ENCODE peak calls at places on chromosomes 4 and X, in nine cellular contexts. R is H54, W is choroid plexus epithelial cell, B is iris pigment epithelial cell, V is transverse colon, L is hippocampal formation, A is GM12865, I is NCI-H2171, H is neural progenitor cell. P is an unnamed sample.

GRCh38 chrX:23390979-23391378 is 56.3 kb downstream of the PTCHD1 start:
- DNase-seq in V (no peak), A (no peak), I (no peak), B (no peak), H (no peak), R (no peak), L (no peak), W (no peak), P (no peak)

GRCh38 chrX:150844016-150844415 is 54.5 kb downstream of the CD99L2 start:
- DNase-seq in L (no peak), V (no peak), I (no peak), R (no peak), B (no peak), W (no peak), H (no peak), A (no peak), P (no peak)

GRCh38 chrX:149045645-149046210 is 459.4 kb downstream of the IDS start:
- DNase-seq in A (no peak), I (no peak), R (no peak), V (no peak), B (no peak), L (no peak), W (no peak), H (no peak), P (no peak)

GRCh38 chr4:170089274-170089742 is 448 bp downstream of the AADAT start:
- DNase-seq in B (peak), W (peak), I (peak), H (peak), A (no peak), V (peak), R (no peak), L (peak), P (no peak)

GRCh38 chr4:143482753-143483362 is 30.6 kb upstream of the SMARCA5 start:
- DNase-seq in R (no peak), I (no peak), L (peak), B (peak), V (no peak), H (peak), W (peak), A (peak), P (peak)

GRCh38 chr4:139887378-139887801 is 221.8 kb downstream of the MGST2 start:
- DNase-seq in R (no peak), L (no peak), H (no peak), V (no peak), A (no peak), I (no peak), W (peak), B (peak), P (no peak)

GRCh38 chrX:110420771-110421498 is 62.3 kb downstream of the RTL9 start:
- DNase-seq in W (peak), B (no peak), L (peak), A (peak), H (no peak), V (no peak), I (no peak), R (no peak), P (no peak)

GRCh38 chr4:38958453-38958852 is 73.8 kb downstream of the TMEM156 start:
- DNase-seq in R (no peak), A (no peak), L (no peak), B (peak), H (no peak), W (peak), I (no peak), V (no peak), P (no peak)

GRCh38 chr4:149296503-149296902 is 519.1 kb downstream of the IQCM start:
- DNase-seq in W (peak), A (no peak), R (no peak), L (no peak), H (no peak), I (peak), V (no peak), B (peak), P (no peak)

GRCh38 chrX:12770440-12770839 is 20.8 kb upstream of the PRPS2 start:
- DNase-seq in A (peak), B (peak), V (no peak), H (peak), I (no peak), L (no peak), R (no peak), W (peak), P (no peak)

GRCh38 chrX:130878350-130879341 is 24.4 kb downstream of the ENOX2 start:
- DNase-seq in W (peak), L (no peak), I (no peak), A (no peak), V (peak), B (peak), H (no peak), R (peak), P (peak)

GRCh38 chr4:154029171-154029570 is 240.3 kb upstream of the SFRP2 start:
- DNase-seq in H (no peak), L (no peak), R (no peak), W (no peak), A (no peak), B (no peak), I (no peak), V (no peak), P (no peak)

GRCh38 chr4:43757147-43757546 is 691.5 kb downstream of the KCTD8 start:
- DNase-seq in B (peak), A (no peak), V (no peak), H (no peak), R (no peak), I (no peak), W (peak), L (no peak), P (no peak)

GRCh38 chr4:122898370-122899150 is 23.8 kb downstream of the NUDT6 start:
- DNase-seq in A (no peak), I (no peak), W (peak), L (no peak), H (no peak), R (no peak), V (no peak), B (peak), P (peak)

GRCh38 chr4:4323705-4324534 is 33.9 kb downstream of the ZBTB49 start:
- DNase-seq in V (no peak), B (no peak), W (peak), A (no peak), R (no peak), L (no peak), H (no peak), I (no peak), P (no peak)

GRCh38 chrX:111282141-111282540 is 11.9 kb upstream of the CAPN6 start:
- DNase-seq in I (no peak), B (no peak), A (no peak), H (no peak), W (no peak), L (no peak), R (no peak), V (no peak), P (no peak)

GRCh38 chrX:78769356-78769755 is 21.8 kb downstream of the LPAR4 start:
- DNase-seq in W (no peak), V (no peak), A (no peak), H (no peak), I (no peak), R (no peak), L (no peak), B (no peak), P (no peak)

GRCh38 chrX:72360326-72360725 is 54.6 kb upstream of the CITED1 start:
- DNase-seq in I (no peak), W (no peak), A (no peak), R (no peak), L (no peak), V (no peak), B (no peak), H (no peak), P (no peak)

GRCh38 chr4:183503497-183504063 is 1.3 kb upstream of the ING2 start:
- DNase-seq in I (no peak), H (no peak), V (no peak), A (peak), B (no peak), R (peak), W (peak), L (no peak), P (no peak)

GRCh38 chr4:124191329-124191728 is 521.2 kb downstream of the ANKRD50 start:
- DNase-seq in R (no peak), V (no peak), W (no peak), H (no peak), B (no peak), I (no peak), A (peak), L (no peak), P (no peak)

GRCh38 chr4:30718889-30719252 is 1.3 kb upstream of the PCDH7 start:
- DNase-seq in L (no peak), B (peak), V (no peak), H (peak), I (no peak), R (no peak), W (peak), A (no peak), P (no peak)

GRCh38 chr4:155582031-155582430 is 84.6 kb upstream of the GUCY1A1 start:
- DNase-seq in R (no peak), A (no peak), B (no peak), I (no peak), H (no peak), W (no peak), L (no peak), V (no peak), P (no peak)

GRCh38 chrX:45142185-45142584 is 58.5 kb downstream of the DIPK2B start:
- DNase-seq in B (no peak), V (no peak), L (no peak), W (no peak), A (no peak), I (no peak), H (no peak), R (no peak), P (no peak)

GRCh38 chrX:69307736-69308135 is 142.5 kb upstream of the PJA1 start:
- DNase-seq in H (peak), W (no peak), L (no peak), R (no peak), I (no peak), A (no peak), V (no peak), B (no peak), P (no peak)

GRCh38 chr4:142818009-142818408 is 28.1 kb downstream of the INPP4B start:
- DNase-seq in I (no peak), H (no peak), A (no peak), B (peak), R (no peak), L (no peak), W (peak), V (no peak), P (no peak)

GRCh38 chr4:173217727-173218126 is 49.1 kb downstream of the GALNT7 start:
- DNase-seq in I (no peak), R (no peak), L (no peak), H (no peak), V (no peak), A (no peak), W (peak), B (peak), P (peak)

GRCh38 chr4:169225058-169225751 is 45.6 kb downstream of the SH3RF1 start:
- DNase-seq in L (no peak), H (no peak), A (peak), I (no peak), R (peak), B (peak), V (no peak), W (peak), P (peak)

GRCh38 chr4:8015512-8015911 is 75.9 kb upstream of the AFAP1 start:
- DNase-seq in L (peak), A (no peak), V (no peak), I (no peak), H (no peak), B (peak), R (no peak), W (peak), P (no peak)

GRCh38 chrX:134599173-134599914 is 58.9 kb downstream of the PLAC1 start:
- DNase-seq in B (peak), V (no peak), L (no peak), H (no peak), R (no peak), A (peak), W (peak), I (no peak), P (no peak)

GRCh38 chr4:102343964-102344519 is 1.2 kb downstream of the SLC39A8 start:
- DNase-seq in I (peak), L (no peak), R (no peak), V (no peak), W (no peak), A (no peak), B (no peak), H (peak), P (no peak)

GRCh38 chrX:68415289-68415688 is 18.0 kb downstream of the OPHN1 start:
- DNase-seq in L (no peak), I (no peak), R (no peak), W (peak), V (no peak), A (no peak), H (no peak), B (peak), P (no peak)

P was measured in AG04450.